ENCODE peak calls at places on chromosomes 3 and 15, in six cellular contexts. One of them, this sample, is unnamed.

GRCh38 chr3:172082820-172083513 is 43.6 kb downstream of the FNDC3B start:
- DNase-seq in GM12891: no peak
- DNase-seq in uterus: no peak
- DNase-seq in HCT116: no peak
- DNase-seq in gastrocnemius medialis: no peak
- DNase-seq in lower leg skin: no peak
- DNase-seq in this sample: no peak

GRCh38 chr3:13601692-13602080 is 52.8 kb downstream of the FBLN2 start:
- DNase-seq in GM12891: no peak
- DNase-seq in HCT116: no peak
- DNase-seq in lower leg skin: no peak
- DNase-seq in gastrocnemius medialis: no peak
- DNase-seq in uterus: no peak
- DNase-seq in this sample: no peak

GRCh38 chr3:33360136-33360825 is 79.9 kb downstream of the UBP1 start:
- DNase-seq in HCT116: peak; percentile 54
- DNase-seq in uterus: no peak
- DNase-seq in GM12891: no peak
- DNase-seq in lower leg skin: no peak
- DNase-seq in gastrocnemius medialis: no peak
- DNase-seq in this sample: peak; percentile 35

GRCh38 chr3:39718674-39719595 is 90.5 kb upstream of the MYRIP start:
- DNase-seq in uterus: no peak
- DNase-seq in HCT116: no peak
- DNase-seq in gastrocnemius medialis: no peak
- DNase-seq in GM12891: no peak
- DNase-seq in lower leg skin: no peak
- DNase-seq in this sample: no peak

GRCh38 chr3:53774414-53774813 is 71.8 kb downstream of the CHDH start:
- DNase-seq in lower leg skin: no peak
- DNase-seq in GM12891: no peak
- DNase-seq in uterus: no peak
- DNase-seq in HCT116: no peak
- DNase-seq in gastrocnemius medialis: no peak
- DNase-seq in this sample: no peak

GRCh38 chr15:55829826-55830225 is 86.9 kb upstream of the PRTG start:
- DNase-seq in gastrocnemius medialis: no peak
- DNase-seq in uterus: no peak
- DNase-seq in lower leg skin: no peak
- DNase-seq in HCT116: no peak
- DNase-seq in GM12891: no peak
- DNase-seq in this sample: no peak

GRCh38 chr3:131231710-131232348 is 149.7 kb upstream of the NUDT16 start:
- DNase-seq in gastrocnemius medialis: no peak
- DNase-seq in GM12891: no peak
- DNase-seq in lower leg skin: no peak
- DNase-seq in uterus: no peak
- DNase-seq in HCT116: no peak
- DNase-seq in this sample: no peak

GRCh38 chr3:105662326-105662725 is 206.5 kb downstream of the CBLB start:
- DNase-seq in GM12891: no peak
- DNase-seq in HCT116: no peak
- DNase-seq in lower leg skin: no peak
- DNase-seq in gastrocnemius medialis: no peak
- DNase-seq in uterus: no peak
- DNase-seq in this sample: no peak

GRCh38 chr15:100918034-100918689 is 995 bp upstream of the LRRK1 start:
- DNase-seq in gastrocnemius medialis: peak; percentile 62
- DNase-seq in uterus: peak; percentile 69
- DNase-seq in HCT116: peak; percentile 67
- DNase-seq in GM12891: peak; percentile 87
- DNase-seq in lower leg skin: peak; percentile 96
- DNase-seq in this sample: peak; percentile 80

GRCh38 chr3:134216851-134217250 is 33.8 kb downstream of the RYK start:
- DNase-seq in GM12891: no peak
- DNase-seq in uterus: no peak
- DNase-seq in gastrocnemius medialis: no peak
- DNase-seq in lower leg skin: no peak
- DNase-seq in HCT116: no peak
- DNase-seq in this sample: no peak

GRCh38 chr3:141853146-141853690 is 23.2 kb upstream of the ATP1B3 start:
- DNase-seq in gastrocnemius medialis: no peak
- DNase-seq in lower leg skin: no peak
- DNase-seq in uterus: no peak
- DNase-seq in GM12891: no peak
- DNase-seq in HCT116: no peak
- DNase-seq in this sample: no peak

GRCh38 chr3:43183456-43183855 is 77.6 kb upstream of the POMGNT2 start:
- DNase-seq in GM12891: no peak
- DNase-seq in gastrocnemius medialis: no peak
- DNase-seq in uterus: no peak
- DNase-seq in HCT116: no peak
- DNase-seq in lower leg skin: no peak
- DNase-seq in this sample: no peak

GRCh38 chr3:72229952-72230351 is 445.0 kb upstream of the PROK2 start:
- DNase-seq in uterus: no peak
- DNase-seq in lower leg skin: no peak
- DNase-seq in HCT116: no peak
- DNase-seq in GM12891: no peak
- DNase-seq in gastrocnemius medialis: no peak
- DNase-seq in this sample: no peak

GRCh38 chr15:92809880-92810361 is 90.2 kb upstream of the CHD2 start:
- DNase-seq in GM12891: no peak
- DNase-seq in uterus: peak; percentile 53
- DNase-seq in gastrocnemius medialis: peak; percentile 58
- DNase-seq in HCT116: no peak
- DNase-seq in lower leg skin: no peak
- DNase-seq in this sample: no peak

GRCh38 chr15:79086814-79087213 is 3.8 kb downstream of the RASGRF1 start:
- DNase-seq in lower leg skin: peak; percentile 60
- DNase-seq in uterus: no peak
- DNase-seq in gastrocnemius medialis: no peak
- DNase-seq in HCT116: no peak
- DNase-seq in GM12891: no peak
- DNase-seq in this sample: no peak

GRCh38 chr3:24123596-24123995 is 178.5 kb downstream of the NR1D2 start:
- DNase-seq in uterus: no peak
- DNase-seq in lower leg skin: no peak
- DNase-seq in HCT116: no peak
- DNase-seq in GM12891: no peak
- DNase-seq in gastrocnemius medialis: no peak
- DNase-seq in this sample: peak; percentile 15

GRCh38 chr3:169218314-169218983 is 445.1 kb downstream of the MECOM start:
- DNase-seq in GM12891: no peak
- DNase-seq in gastrocnemius medialis: no peak
- DNase-seq in uterus: peak; percentile 32
- DNase-seq in HCT116: peak; percentile 54
- DNase-seq in lower leg skin: no peak
- DNase-seq in this sample: no peak

GRCh38 chr15:71114887-71115566 is at the start of gene THSD4:
- DNase-seq in lower leg skin: peak; percentile 92
- DNase-seq in HCT116: no peak
- DNase-seq in uterus: peak; percentile 71
- DNase-seq in gastrocnemius medialis: peak; percentile 60
- DNase-seq in GM12891: peak; percentile 91
- DNase-seq in this sample: peak; percentile 73

GRCh38 chr3:171459130-171459941 is 869 bp downstream of the TNIK start:
- DNase-seq in gastrocnemius medialis: peak; percentile 66
- DNase-seq in lower leg skin: no peak
- DNase-seq in uterus: peak; percentile 28
- DNase-seq in GM12891: no peak
- DNase-seq in HCT116: no peak
- DNase-seq in this sample: peak; percentile 19

GRCh38 chr3:54433846-54434245 is 311.5 kb downstream of the CACNA2D3 start:
- DNase-seq in GM12891: no peak
- DNase-seq in uterus: no peak
- DNase-seq in gastrocnemius medialis: no peak
- DNase-seq in lower leg skin: no peak
- DNase-seq in HCT116: peak; percentile 13
- DNase-seq in this sample: no peak

GRCh38 chr15:93005133-93005532 is 83.9 kb downstream of the RGMA start:
- DNase-seq in GM12891: no peak
- DNase-seq in gastrocnemius medialis: peak; percentile 82
- DNase-seq in lower leg skin: no peak
- DNase-seq in uterus: no peak
- DNase-seq in HCT116: no peak
- DNase-seq in this sample: no peak

GRCh38 chr15:61155741-61156700 is 73.1 kb downstream of the RORA start:
- DNase-seq in GM12891: no peak
- DNase-seq in HCT116: no peak
- DNase-seq in uterus: peak; percentile 56
- DNase-seq in gastrocnemius medialis: peak; percentile 63
- DNase-seq in lower leg skin: peak; percentile 89
- DNase-seq in this sample: no peak

GRCh38 chr3:64489361-64490044 is 198.3 kb downstream of the ADAMTS9 start:
- DNase-seq in uterus: peak; percentile 42
- DNase-seq in GM12891: no peak
- DNase-seq in gastrocnemius medialis: no peak
- DNase-seq in lower leg skin: no peak
- DNase-seq in HCT116: no peak
- DNase-seq in this sample: no peak

GRCh38 chr3:126149256-126149902 is 31.0 kb downstream of the ALDH1L1 start:
- DNase-seq in HCT116: no peak
- DNase-seq in lower leg skin: peak; percentile 46
- DNase-seq in gastrocnemius medialis: no peak
- DNase-seq in GM12891: no peak
- DNase-seq in uterus: peak; percentile 9
- DNase-seq in this sample: no peak

GRCh38 chr3:69770976-69771634 is 31.8 kb downstream of the MITF start:
- DNase-seq in GM12891: no peak
- DNase-seq in gastrocnemius medialis: no peak
- DNase-seq in uterus: no peak
- DNase-seq in HCT116: no peak
- DNase-seq in lower leg skin: no peak
- DNase-seq in this sample: no peak

GRCh38 chr3:128282392-128283196 is 129.3 kb downstream of the EEFSEC start:
- DNase-seq in lower leg skin: no peak
- DNase-seq in HCT116: no peak
- DNase-seq in gastrocnemius medialis: peak; percentile 62
- DNase-seq in GM12891: no peak
- DNase-seq in uterus: peak; percentile 81
- DNase-seq in this sample: no peak

GRCh38 chr15:79431636-79432344 is at the start of gene MINAR1:
- DNase-seq in uterus: no peak
- DNase-seq in gastrocnemius medialis: no peak
- DNase-seq in lower leg skin: no peak
- DNase-seq in GM12891: peak; percentile 29
- DNase-seq in HCT116: no peak
- DNase-seq in this sample: peak; percentile 23

GRCh38 chr3:56125358-56126005 is 342.8 kb downstream of the ERC2 start:
- DNase-seq in uterus: peak; percentile 27
- DNase-seq in gastrocnemius medialis: peak; percentile 39
- DNase-seq in HCT116: no peak
- DNase-seq in GM12891: no peak
- DNase-seq in lower leg skin: no peak
- DNase-seq in this sample: peak; percentile 31

GRCh38 chr3:20194793-20195460 is 8.9 kb upstream of the SGO1 start:
- DNase-seq in GM12891: no peak
- DNase-seq in lower leg skin: no peak
- DNase-seq in uterus: no peak
- DNase-seq in gastrocnemius medialis: no peak
- DNase-seq in HCT116: no peak
- DNase-seq in this sample: no peak
- TF ChIP-seq POLR2A in GM12891: no peak
- TF ChIP-seq POLR2A in lower leg skin: no peak
- TF ChIP-seq POLR2A in uterus: no peak
- TF ChIP-seq POLR2A in gastrocnemius medialis: no peak
- TF ChIP-seq POLR2A in HCT116: no peak
- TF ChIP-seq POLR2A in this sample: no peak

GRCh38 chr3:153052096-153052460 is 109.9 kb upstream of the RAP2B start:
- DNase-seq in gastrocnemius medialis: no peak
- DNase-seq in GM12891: no peak
- DNase-seq in uterus: peak; percentile 50
- DNase-seq in lower leg skin: no peak
- DNase-seq in HCT116: peak; percentile 95
- DNase-seq in this sample: no peak
- TF ChIP-seq POLR2A in gastrocnemius medialis: no peak
- TF ChIP-seq POLR2A in GM12891: no peak
- TF ChIP-seq POLR2A in uterus: no peak
- TF ChIP-seq POLR2A in lower leg skin: no peak
- TF ChIP-seq POLR2A in HCT116: no peak
- TF ChIP-seq POLR2A in this sample: no peak

GRCh38 chr3:4506559-4507009 is 13.4 kb downstream of the ITPR1 start:
- DNase-seq in HCT116: no peak
- DNase-seq in GM12891: no peak
- DNase-seq in uterus: no peak
- DNase-seq in gastrocnemius medialis: no peak
- DNase-seq in lower leg skin: no peak
- DNase-seq in this sample: no peak
- TF ChIP-seq POLR2A in HCT116: no peak
- TF ChIP-seq POLR2A in GM12891: no peak
- TF ChIP-seq POLR2A in uterus: no peak
- TF ChIP-seq POLR2A in gastrocnemius medialis: no peak
- TF ChIP-seq POLR2A in lower leg skin: no peak
- TF ChIP-seq POLR2A in this sample: no peak

GRCh38 chr15:98853161-98853560 is 154.4 kb downstream of the PGPEP1L start:
- DNase-seq in uterus: peak; percentile 90
- DNase-seq in gastrocnemius medialis: peak; percentile 80
- DNase-seq in HCT116: peak; percentile 81
- DNase-seq in lower leg skin: peak; percentile 97
- DNase-seq in GM12891: peak; percentile 38
- DNase-seq in this sample: peak; percentile 46
- TF ChIP-seq POLR2A in uterus: peak; percentile 40
- TF ChIP-seq POLR2A in gastrocnemius medialis: no peak
- TF ChIP-seq POLR2A in HCT116: no peak
- TF ChIP-seq POLR2A in lower leg skin: no peak
- TF ChIP-seq POLR2A in GM12891: no peak
- TF ChIP-seq POLR2A in this sample: no peak

GRCh38 chr3:50155491-50155878 is 361 bp downstream of the SEMA3F start:
- DNase-seq in lower leg skin: no peak
- DNase-seq in uterus: no peak
- DNase-seq in HCT116: no peak
- DNase-seq in gastrocnemius medialis: no peak
- DNase-seq in GM12891: no peak
- DNase-seq in this sample: no peak

GRCh38 chr3:50154476-50154839 is 666 bp upstream of the SEMA3F start:
- DNase-seq in lower leg skin: no peak
- DNase-seq in HCT116: no peak
- DNase-seq in gastrocnemius medialis: no peak
- DNase-seq in GM12891: no peak
- DNase-seq in uterus: no peak
- DNase-seq in this sample: no peak

GRCh38 chr3:50155891-50156290 is 767 bp downstream of the SEMA3F start:
- DNase-seq in lower leg skin: no peak
- DNase-seq in GM12891: no peak
- DNase-seq in uterus: no peak
- DNase-seq in HCT116: no peak
- DNase-seq in gastrocnemius medialis: no peak
- DNase-seq in this sample: no peak

GRCh38 chr3:50153782-50154475 is 1.2 kb upstream of the SEMA3F start:
- DNase-seq in uterus: no peak
- DNase-seq in gastrocnemius medialis: no peak
- DNase-seq in lower leg skin: no peak
- DNase-seq in GM12891: no peak
- DNase-seq in HCT116: no peak
- DNase-seq in this sample: no peak

GRCh38 chr3:50154840-50155490 is at the start of gene SEMA3F:
- DNase-seq in uterus: peak; percentile 48
- DNase-seq in GM12891: peak; percentile 98
- DNase-seq in gastrocnemius medialis: peak; percentile 62
- DNase-seq in lower leg skin: peak; percentile 91
- DNase-seq in HCT116: no peak
- DNase-seq in this sample: peak; percentile 84
- TF ChIP-seq POLR2A in uterus: peak; percentile 72
- TF ChIP-seq POLR2A in GM12891: no peak
- TF ChIP-seq POLR2A in gastrocnemius medialis: peak; percentile 79
- TF ChIP-seq POLR2A in lower leg skin: no peak
- TF ChIP-seq POLR2A in HCT116: no peak
- TF ChIP-seq POLR2A in this sample: peak; percentile 48